ENCODE peak calls at places on chromosomes 11 and 22, in ten cellular contexts. One of them, this sample, is unnamed.

GRCh38 chr11:90594658-90595057 is 371.8 kb upstream of the CHORDC1 start:
- DNase-seq in NCI-H2081: no peak
- DNase-seq in left colon: no peak
- DNase-seq in NB4: no peak
- DNase-seq in PC-9: no peak
- DNase-seq in memory B cell: no peak
- DNase-seq in GM13976: no peak
- DNase-seq in mesendoderm: peak
- DNase-seq in endothelial cell: no peak
- DNase-seq in NCI-H1092: no peak
- DNase-seq in this sample: no peak

GRCh38 chr11:36037031-36037430 is 93.2 kb downstream of the LDLRAD3 start:
- DNase-seq in NCI-H2081: no peak
- DNase-seq in left colon: no peak
- DNase-seq in NB4: no peak
- DNase-seq in PC-9: no peak
- DNase-seq in memory B cell: no peak
- DNase-seq in GM13976: no peak
- DNase-seq in mesendoderm: no peak
- DNase-seq in endothelial cell: no peak
- DNase-seq in NCI-H1092: no peak
- DNase-seq in this sample: no peak

GRCh38 chr11:3092603-3093141 is 35.4 kb upstream of the CARS1 start:
- DNase-seq in NCI-H2081: no peak
- DNase-seq in left colon: no peak
- DNase-seq in NB4: peak
- DNase-seq in PC-9: no peak
- DNase-seq in memory B cell: no peak
- DNase-seq in GM13976: peak
- DNase-seq in mesendoderm: no peak
- DNase-seq in endothelial cell: no peak
- DNase-seq in NCI-H1092: no peak
- DNase-seq in this sample: no peak

GRCh38 chr11:113311536-113311935 is 2.8 kb upstream of the TTC12 start:
- DNase-seq in NCI-H2081: no peak
- DNase-seq in left colon: no peak
- DNase-seq in NB4: no peak
- DNase-seq in PC-9: no peak
- DNase-seq in memory B cell: no peak
- DNase-seq in GM13976: no peak
- DNase-seq in mesendoderm: no peak
- DNase-seq in endothelial cell: no peak
- DNase-seq in NCI-H1092: no peak
- DNase-seq in this sample: no peak

GRCh38 chr22:24322522-24322921 is 51.9 kb downstream of the SPECC1L start:
- DNase-seq in NCI-H2081: no peak
- DNase-seq in left colon: no peak
- DNase-seq in NB4: no peak
- DNase-seq in PC-9: no peak
- DNase-seq in memory B cell: no peak
- DNase-seq in GM13976: no peak
- DNase-seq in mesendoderm: no peak
- DNase-seq in endothelial cell: no peak
- DNase-seq in NCI-H1092: no peak
- DNase-seq in this sample: no peak

GRCh38 chr11:69300124-69301032 is 6.4 kb downstream of the MYEOV start:
- DNase-seq in NCI-H2081: no peak
- DNase-seq in left colon: no peak
- DNase-seq in NB4: peak
- DNase-seq in PC-9: peak
- DNase-seq in memory B cell: no peak
- DNase-seq in GM13976: no peak
- DNase-seq in mesendoderm: no peak
- DNase-seq in endothelial cell: no peak
- DNase-seq in NCI-H1092: no peak
- DNase-seq in this sample: no peak

GRCh38 chr11:82775736-82776346 is 42.2 kb upstream of the FAM181B start:
- DNase-seq in NCI-H2081: no peak
- DNase-seq in left colon: no peak
- DNase-seq in NB4: peak
- DNase-seq in PC-9: peak
- DNase-seq in memory B cell: no peak
- DNase-seq in GM13976: peak
- DNase-seq in mesendoderm: peak
- DNase-seq in endothelial cell: peak
- DNase-seq in NCI-H1092: no peak
- DNase-seq in this sample: peak

GRCh38 chr11:65316979-65317786 is 2.5 kb downstream of the CDC42EP2 start:
- DNase-seq in NCI-H2081: no peak
- DNase-seq in left colon: peak
- DNase-seq in NB4: no peak
- DNase-seq in PC-9: peak
- DNase-seq in memory B cell: no peak
- DNase-seq in GM13976: no peak
- DNase-seq in mesendoderm: peak
- DNase-seq in endothelial cell: peak
- DNase-seq in NCI-H1092: no peak
- DNase-seq in this sample: peak

GRCh38 chr22:43473441-43473840 is 61.6 kb downstream of the MPPED1 start:
- DNase-seq in NCI-H2081: no peak
- DNase-seq in left colon: no peak
- DNase-seq in NB4: no peak
- DNase-seq in PC-9: no peak
- DNase-seq in memory B cell: no peak
- DNase-seq in GM13976: no peak
- DNase-seq in mesendoderm: no peak
- DNase-seq in endothelial cell: no peak
- DNase-seq in NCI-H1092: no peak
- DNase-seq in this sample: no peak

GRCh38 chr22:37643225-37643847 is 3.9 kb downstream of the SH3BP1 start:
- DNase-seq in NCI-H2081: peak
- DNase-seq in left colon: peak
- DNase-seq in NB4: peak
- DNase-seq in PC-9: peak
- DNase-seq in memory B cell: peak
- DNase-seq in GM13976: peak
- DNase-seq in mesendoderm: peak
- DNase-seq in endothelial cell: peak
- DNase-seq in NCI-H1092: peak
- DNase-seq in this sample: peak

GRCh38 chr11:46696212-46696558 is 4.2 kb downstream of the ARHGAP1 start:
- DNase-seq in NCI-H2081: peak
- DNase-seq in left colon: no peak
- DNase-seq in NB4: no peak
- DNase-seq in PC-9: no peak
- DNase-seq in memory B cell: no peak
- DNase-seq in GM13976: no peak
- DNase-seq in mesendoderm: no peak
- DNase-seq in endothelial cell: no peak
- DNase-seq in NCI-H1092: peak
- DNase-seq in this sample: no peak

GRCh38 chr11:130487390-130488186 is 39.1 kb downstream of the ADAMTS15 start:
- DNase-seq in NCI-H2081: no peak
- DNase-seq in left colon: no peak
- DNase-seq in NB4: no peak
- DNase-seq in PC-9: no peak
- DNase-seq in memory B cell: no peak
- DNase-seq in GM13976: no peak
- DNase-seq in mesendoderm: no peak
- DNase-seq in endothelial cell: no peak
- DNase-seq in NCI-H1092: no peak
- DNase-seq in this sample: no peak

GRCh38 chr11:12773591-12773990 is 99.4 kb downstream of the TEAD1 start:
- DNase-seq in NCI-H2081: no peak
- DNase-seq in left colon: no peak
- DNase-seq in NB4: no peak
- DNase-seq in PC-9: no peak
- DNase-seq in memory B cell: no peak
- DNase-seq in GM13976: no peak
- DNase-seq in mesendoderm: no peak
- DNase-seq in endothelial cell: no peak
- DNase-seq in NCI-H1092: no peak
- DNase-seq in this sample: no peak

GRCh38 chr22:35892192-35892591 is 136.4 kb downstream of the RBFOX2 start:
- DNase-seq in NCI-H2081: no peak
- DNase-seq in left colon: no peak
- DNase-seq in NB4: no peak
- DNase-seq in PC-9: peak
- DNase-seq in memory B cell: no peak
- DNase-seq in GM13976: no peak
- DNase-seq in mesendoderm: no peak
- DNase-seq in endothelial cell: no peak
- DNase-seq in NCI-H1092: no peak
- DNase-seq in this sample: no peak

GRCh38 chr11:69295995-69296889 is 2.3 kb downstream of the MYEOV start:
- DNase-seq in NCI-H2081: no peak
- DNase-seq in left colon: no peak
- DNase-seq in NB4: peak
- DNase-seq in PC-9: peak
- DNase-seq in memory B cell: no peak
- DNase-seq in GM13976: no peak
- DNase-seq in mesendoderm: no peak
- DNase-seq in endothelial cell: no peak
- DNase-seq in NCI-H1092: no peak
- DNase-seq in this sample: peak

GRCh38 chr11:112042161-112042960 is 17.2 kb downstream of the DLAT start:
- DNase-seq in NCI-H2081: no peak
- DNase-seq in left colon: no peak
- DNase-seq in NB4: peak
- DNase-seq in PC-9: peak
- DNase-seq in memory B cell: no peak
- DNase-seq in GM13976: no peak
- DNase-seq in mesendoderm: peak
- DNase-seq in endothelial cell: no peak
- DNase-seq in NCI-H1092: no peak
- DNase-seq in this sample: no peak

GRCh38 chr11:92457250-92457649 is 232.6 kb downstream of the FAT3 start:
- DNase-seq in NCI-H2081: no peak
- DNase-seq in left colon: no peak
- DNase-seq in NB4: no peak
- DNase-seq in PC-9: no peak
- DNase-seq in memory B cell: no peak
- DNase-seq in GM13976: no peak
- DNase-seq in mesendoderm: no peak
- DNase-seq in endothelial cell: no peak
- DNase-seq in NCI-H1092: no peak
- DNase-seq in this sample: no peak

GRCh38 chr11:33970984-33971466 is 79.1 kb upstream of the LMO2 start:
- DNase-seq in NCI-H2081: peak
- DNase-seq in left colon: peak
- DNase-seq in NB4: peak
- DNase-seq in PC-9: no peak
- DNase-seq in memory B cell: peak
- DNase-seq in GM13976: peak
- DNase-seq in mesendoderm: peak
- DNase-seq in endothelial cell: peak
- DNase-seq in NCI-H1092: peak
- DNase-seq in this sample: peak

GRCh38 chr11:75852406-75853017 is 37.5 kb downstream of the UVRAG start:
- DNase-seq in NCI-H2081: no peak
- DNase-seq in left colon: no peak
- DNase-seq in NB4: no peak
- DNase-seq in PC-9: no peak
- DNase-seq in memory B cell: no peak
- DNase-seq in GM13976: no peak
- DNase-seq in mesendoderm: no peak
- DNase-seq in endothelial cell: no peak
- DNase-seq in NCI-H1092: no peak
- DNase-seq in this sample: no peak

GRCh38 chr11:46413755-46414465 is 22.3 kb upstream of the CHRM4 start:
- DNase-seq in NCI-H2081: peak
- DNase-seq in left colon: peak
- DNase-seq in NB4: no peak
- DNase-seq in PC-9: no peak
- DNase-seq in memory B cell: no peak
- DNase-seq in GM13976: no peak
- DNase-seq in mesendoderm: no peak
- DNase-seq in endothelial cell: no peak
- DNase-seq in NCI-H1092: peak
- DNase-seq in this sample: no peak

GRCh38 chr11:35629511-35629910 is 11.3 kb downstream of the FJX1 start:
- DNase-seq in NCI-H2081: no peak
- DNase-seq in left colon: no peak
- DNase-seq in NB4: no peak
- DNase-seq in PC-9: no peak
- DNase-seq in memory B cell: no peak
- DNase-seq in GM13976: no peak
- DNase-seq in mesendoderm: no peak
- DNase-seq in endothelial cell: no peak
- DNase-seq in NCI-H1092: no peak
- DNase-seq in this sample: no peak

GRCh38 chr11:47254381-47254780 is 3.4 kb upstream of the NR1H3 start:
- DNase-seq in NCI-H2081: no peak
- DNase-seq in left colon: no peak
- DNase-seq in NB4: peak
- DNase-seq in PC-9: no peak
- DNase-seq in memory B cell: no peak
- DNase-seq in GM13976: no peak
- DNase-seq in mesendoderm: no peak
- DNase-seq in endothelial cell: no peak
- DNase-seq in NCI-H1092: no peak
- DNase-seq in this sample: peak

GRCh38 chr22:29302402-29302680 is 4.1 kb upstream of the GAS2L1 start:
- DNase-seq in NCI-H2081: no peak
- DNase-seq in left colon: no peak
- DNase-seq in NB4: no peak
- DNase-seq in PC-9: no peak
- DNase-seq in memory B cell: no peak
- DNase-seq in GM13976: no peak
- DNase-seq in mesendoderm: no peak
- DNase-seq in endothelial cell: no peak
- DNase-seq in NCI-H1092: no peak
- DNase-seq in this sample: no peak

GRCh38 chr11:69051381-69052342 is 2.9 kb downstream of the TPCN2 start:
- DNase-seq in NCI-H2081: no peak
- DNase-seq in left colon: no peak
- DNase-seq in NB4: peak
- DNase-seq in PC-9: no peak
- DNase-seq in memory B cell: no peak
- DNase-seq in GM13976: no peak
- DNase-seq in mesendoderm: no peak
- DNase-seq in endothelial cell: no peak
- DNase-seq in NCI-H1092: no peak
- DNase-seq in this sample: no peak

GRCh38 chr22:47602732-47603131 is 840.3 kb downstream of the TBC1D22A start:
- DNase-seq in NCI-H2081: no peak
- DNase-seq in left colon: peak
- DNase-seq in NB4: no peak
- DNase-seq in PC-9: no peak
- DNase-seq in memory B cell: no peak
- DNase-seq in GM13976: no peak
- DNase-seq in mesendoderm: no peak
- DNase-seq in endothelial cell: no peak
- DNase-seq in NCI-H1092: no peak
- DNase-seq in this sample: no peak

GRCh38 chr11:65822760-65823528 is 10.8 kb upstream of the SNX32 start:
- DNase-seq in NCI-H2081: peak
- DNase-seq in left colon: peak
- DNase-seq in NB4: no peak
- DNase-seq in PC-9: no peak
- DNase-seq in memory B cell: no peak
- DNase-seq in GM13976: no peak
- DNase-seq in mesendoderm: no peak
- DNase-seq in endothelial cell: no peak
- DNase-seq in NCI-H1092: peak
- DNase-seq in this sample: peak

GRCh38 chr22:39664485-39665200 is 94.1 kb downstream of the CACNA1I start:
- DNase-seq in NCI-H2081: no peak
- DNase-seq in left colon: peak
- DNase-seq in NB4: no peak
- DNase-seq in PC-9: peak
- DNase-seq in memory B cell: no peak
- DNase-seq in GM13976: peak
- DNase-seq in mesendoderm: peak
- DNase-seq in endothelial cell: peak
- DNase-seq in NCI-H1092: no peak
- DNase-seq in this sample: peak

This sample was measured in transverse colon.